ENCODE peak calls at places on chromosomes 6 and 20, in five cellular contexts. R is pancreas, W is PC-9, J is OCI-LY7, D is tibial nerve. L is an unnamed sample.

GRCh38 chr20:6993016-6993415 is 225.5 kb downstream of the BMP2 start:
- DNase-seq in R (no peak), W (peak), J (no peak), D (no peak), L (no peak)

GRCh38 chr6:44278774-44279697 is 8.8 kb downstream of the TMEM151B start:
- DNase-seq in R (no peak), W (no peak), J (no peak), D (no peak), L (no peak)

GRCh38 chr20:50395258-50395729 is 114.9 kb upstream of the PTPN1 start:
- DNase-seq in R (no peak), W (peak), J (no peak), D (peak), L (peak)

GRCh38 chr6:17869010-17869752 is 118.3 kb downstream of the KIF13A start:
- DNase-seq in R (no peak), W (no peak), J (no peak), D (no peak), L (no peak)

GRCh38 chr6:10429638-10430427 is 15.0 kb upstream of the TFAP2A start:
- DNase-seq in R (no peak), W (peak), J (peak), D (no peak), L (no peak)

GRCh38 chr6:129543981-129544380 is 166.0 kb downstream of the ARHGAP18 start:
- DNase-seq in R (no peak), W (no peak), J (no peak), D (no peak), L (no peak)

GRCh38 chr6:44035621-44036020 is 91.6 kb downstream of the MRPL14 start:
- DNase-seq in R (no peak), W (peak), J (peak), D (no peak), L (peak)

GRCh38 chr20:34993941-34994508 is 38.4 kb downstream of the MYH7B start:
- DNase-seq in R (no peak), W (no peak), J (no peak), D (no peak), L (no peak)

GRCh38 chr20:19816386-19816785 is 58.3 kb downstream of the RIN2 start:
- DNase-seq in R (no peak), W (no peak), J (no peak), D (no peak), L (no peak)

GRCh38 chr20:30599990-30600389 is 657.5 kb upstream of the DEFB115 start:
- DNase-seq in R (no peak), W (no peak), J (no peak), D (no peak), L (no peak)

GRCh38 chr20:30601974-30602373 is 655.5 kb upstream of the DEFB115 start:
- DNase-seq in R (no peak), W (no peak), J (no peak), D (no peak), L (no peak)

GRCh38 chr20:30602424-30602823 is 655.0 kb upstream of the DEFB115 start:
- DNase-seq in R (no peak), W (no peak), J (no peak), D (no peak), L (no peak)

GRCh38 chr20:30595698-30596097 is 661.8 kb upstream of the DEFB115 start:
- DNase-seq in R (no peak), W (no peak), J (no peak), D (no peak), L (no peak)

DNA sequence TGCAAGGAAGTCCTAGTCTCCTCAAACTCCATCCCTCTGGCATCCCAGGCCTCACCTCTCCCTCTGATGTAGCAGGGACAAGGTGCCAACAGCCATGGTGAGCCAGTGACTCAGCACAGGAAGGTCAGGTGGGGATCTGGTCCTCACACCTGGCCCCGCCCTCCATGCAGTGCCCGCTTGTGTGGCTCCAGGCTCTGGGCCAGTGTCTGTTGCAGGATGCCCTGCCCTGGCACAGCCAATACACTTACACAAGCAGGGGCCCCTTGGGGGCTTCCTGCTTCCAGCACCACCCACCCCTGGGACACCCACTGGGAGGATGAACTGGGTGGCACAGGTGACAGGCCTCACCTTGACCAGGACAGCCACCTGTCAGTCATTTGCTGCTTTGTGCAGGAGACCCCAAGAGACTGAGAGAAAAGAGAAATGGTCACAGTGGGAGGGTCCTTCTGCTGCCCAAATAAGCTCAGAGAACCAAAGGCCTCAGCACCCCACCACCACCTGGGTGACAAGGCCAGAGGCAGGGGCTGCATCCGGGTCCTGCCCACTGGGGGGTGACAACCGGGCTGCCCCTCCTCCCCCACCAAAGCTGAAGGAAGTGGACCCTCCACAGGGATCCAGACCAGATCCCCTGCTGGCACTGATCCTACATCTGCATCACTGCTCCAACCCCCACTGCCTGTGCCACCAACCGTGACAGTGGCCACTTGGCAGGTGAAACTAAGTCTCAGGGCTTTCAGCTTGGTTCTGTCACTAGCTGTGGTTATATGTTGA is 658.8 kb upstream of the DEFB115 start:
- DNase-seq in R (no peak), W (no peak), J (no peak), D (no peak), L (no peak)
- H3K4me3 ChIP-seq in R (no peak), W (no peak), J (no peak), D (no peak), L (no peak)

GRCh38 chr20:45836841-45837240 is 3.2 kb downstream of the SNX21 start:
- DNase-seq in R (no peak), W (no peak), J (no peak), D (no peak), L (no peak)

GRCh38 chr20:45834797-45835161 is 1.2 kb downstream of the SNX21 start:
- DNase-seq in R (no peak), W (no peak), J (no peak), D (no peak), L (no peak)

GRCh38 chr20:45833030-45833882 is at the start of gene SNX21:
- DNase-seq in R (peak), W (peak), J (no peak), D (peak), L (peak)

GRCh38 chr20:45833883-45834796 is 541 bp downstream of the SNX21 start:
- DNase-seq in R (peak), W (peak), J (no peak), D (peak), L (peak)

DNA sequence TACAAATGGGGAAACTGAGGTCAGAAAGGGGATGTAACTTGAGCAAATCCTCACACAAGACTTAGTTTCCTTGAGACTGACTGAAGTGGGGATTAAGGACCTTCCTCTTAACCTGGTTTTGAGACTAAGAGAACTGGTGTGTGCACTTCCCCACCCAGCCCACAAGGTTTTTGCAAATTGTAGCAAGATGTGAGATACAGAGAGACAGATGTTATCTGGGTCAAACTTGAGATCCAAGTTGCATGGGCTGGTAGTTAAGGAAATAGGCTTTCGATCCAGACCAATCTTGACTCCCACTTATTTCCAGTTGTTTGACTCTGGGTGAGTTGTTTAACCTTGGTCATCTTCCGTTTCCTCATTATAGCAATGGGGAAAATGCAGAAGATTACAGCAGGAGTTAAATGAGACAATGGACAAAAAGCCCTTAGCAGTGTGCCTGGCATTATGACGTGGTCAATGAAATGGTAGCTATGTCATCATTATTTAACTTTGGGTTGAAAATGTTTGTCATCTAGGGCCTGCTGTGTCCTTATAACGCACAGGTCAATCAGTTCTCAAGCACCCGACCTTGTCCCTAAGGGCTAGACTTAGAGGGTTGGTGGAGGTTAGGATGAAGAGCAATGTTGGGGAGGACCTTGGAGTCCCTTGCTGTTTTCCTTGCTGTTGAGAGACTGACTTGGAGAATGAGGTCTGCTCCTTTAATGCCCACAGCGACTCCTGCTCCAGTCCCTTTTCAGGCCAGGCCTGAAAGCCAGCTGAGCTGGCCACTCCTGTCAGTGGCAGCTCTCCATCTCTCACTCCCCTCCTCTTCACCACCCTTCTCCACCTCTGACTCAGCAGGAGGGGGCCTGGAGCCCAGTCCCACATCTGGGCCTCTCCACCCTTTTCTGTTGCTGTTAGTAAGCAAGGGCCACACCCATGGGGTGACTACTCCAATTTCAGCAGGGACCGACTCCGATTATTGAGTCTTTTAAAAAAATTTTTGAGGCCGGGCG is 1.9 kb downstream of the SNX21 start:
- DNase-seq in R (no peak), W (no peak), J (no peak), D (peak), L (peak)
- TF ChIP-seq CTCF in R (no peak), W (no peak), J (no peak), D (no peak), L (no peak)

GRCh38 chr20:44694159-44694558 is 21.0 kb upstream of the CCN5 start:
- DNase-seq in R (no peak), W (no peak), J (no peak), D (no peak), L (no peak)

GRCh38 chr20:44692932-44693476 is 22.2 kb upstream of the CCN5 start:
- DNase-seq in R (peak), W (peak), J (no peak), D (peak), L (peak)

GRCh38 chr20:44691424-44692423 is 23.4 kb upstream of the CCN5 start:
- DNase-seq in R (no peak), W (no peak), J (no peak), D (peak), L (peak)

GRCh38 chr20:44695295-44696230 is 19.6 kb upstream of the CCN5 start:
- DNase-seq in R (no peak), W (no peak), J (no peak), D (no peak), L (peak)

DNA sequence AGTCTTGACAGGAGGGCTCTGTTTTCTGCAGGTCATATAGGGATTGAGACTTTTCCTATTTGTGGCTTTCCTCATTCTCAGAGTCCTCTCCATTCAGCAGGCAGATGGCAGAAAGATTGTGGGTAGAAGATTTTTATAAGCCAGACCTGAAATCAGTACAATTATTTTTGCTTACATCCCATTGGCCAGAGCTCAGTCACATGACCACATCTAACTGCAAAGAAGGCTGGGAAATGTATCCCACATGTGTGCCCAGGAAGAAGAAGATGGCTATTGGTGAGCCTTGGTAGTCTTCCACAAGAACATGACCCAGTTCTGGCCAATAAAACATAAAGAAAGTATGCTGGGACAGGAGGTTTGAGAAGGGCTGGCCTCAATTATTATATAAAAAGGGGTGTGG is 21.5 kb upstream of the CCN5 start:
- DNase-seq in R (no peak), W (no peak), J (no peak), D (no peak), L (no peak)
- H3K27ac ChIP-seq in R (no peak), W (peak), J (no peak), D (peak), L (peak)

GRCh38 chr20:53527196-53527595 is 66.4 kb downstream of the ZNF217 start:
- DNase-seq in R (no peak), W (no peak), J (no peak), D (no peak), L (no peak)
- H3K4me3 ChIP-seq in R (no peak), W (no peak), J (no peak), D (no peak), L (no peak)

L was measured in coronary artery.